ENCODE peak calls at places on chromosomes 7 and 10, in five cellular contexts. V, K, M, R and W are unnamed samples.
A peak's percentile ranks its signal among the peaks of the same experiment; 100 is the strongest.

GRCh38 chr10:119769886-119770285 is 44.0 kb downstream of the INPP5F start:
- DNase-seq in V (no peak), K (peak; percentile 78), M (no peak), R (no peak), W (no peak)

GRCh38 chr10:74314166-74314565 is 163.1 kb downstream of the ADK start:
- DNase-seq in V (no peak), K (no peak), M (no peak), R (no peak), W (no peak)

GRCh38 chr7:45053941-45054340 is 34.8 kb downstream of the NACAD start:
- DNase-seq in V (no peak), K (no peak), M (no peak), R (no peak), W (no peak)

GRCh38 chr7:5629941-5630340 is 151.5 kb downstream of the RNF216 start:
- DNase-seq in V (peak; percentile 7), K (peak; percentile 85), M (peak; percentile 16), R (no peak), W (peak; percentile 71)

GRCh38 chr7:157394246-157395191 is 57.7 kb downstream of the DNAJB6 start:
- DNase-seq in V (no peak), K (peak; percentile 68), M (no peak), R (no peak), W (no peak)

GRCh38 chr10:122966879-122967278 is 12.9 kb upstream of the C10orf88 start:
- DNase-seq in V (no peak), K (no peak), M (no peak), R (no peak), W (no peak)

GRCh38 chr10:64518456-64518855 is 997.3 kb downstream of the REEP3 start:
- DNase-seq in V (no peak), K (no peak), M (no peak), R (no peak), W (no peak)

GRCh38 chr7:105815580-105815979 is 60.8 kb downstream of the ATXN7L1 start:
- DNase-seq in V (no peak), K (no peak), M (no peak), R (no peak), W (no peak)

GRCh38 chr7:118280319-118281012 is 56.0 kb downstream of the ANKRD7 start:
- DNase-seq in V (no peak), K (no peak), M (no peak), R (no peak), W (no peak)

GRCh38 chr7:22477262-22477661 is 22.7 kb downstream of the STEAP1B start:
- DNase-seq in V (no peak), K (no peak), M (no peak), R (no peak), W (no peak)

GRCh38 chr10:71820966-71821365 is 30.1 kb downstream of the PSAP start:
- DNase-seq in V (no peak), K (no peak), M (no peak), R (no peak), W (no peak)